ENCODE peak calls at places on chromosomes 3 and 15, in seven cellular contexts. N is left lung; J is thoracic aorta; B is naive thymus-derived CD4-positive, alpha-beta T cell; I is body of pancreas; R is GM23338; F is gastrocnemius medialis. W is an unnamed sample.

GRCh38 chr3:158801200-158801599 is 654 bp upstream of the MFSD1 start:
- ATAC-seq in N (peak), J (no peak), B (no peak), I (peak), R (peak), F (peak), W (no peak)

GRCh38 chr3:122886951-122887350 is 92.1 kb downstream of the SLC49A4 start:
- ATAC-seq in N (peak), J (no peak), B (no peak), I (no peak), R (no peak), F (no peak), W (no peak)

GRCh38 chr3:52789746-52790040 is 4.9 kb upstream of the ITIH3 start:
- ATAC-seq in N (no peak), J (no peak), B (no peak), I (no peak), R (no peak), F (no peak), W (no peak)

GRCh38 chr15:98881526-98882517 is 125.8 kb downstream of the PGPEP1L start:
- ATAC-seq in N (peak), J (no peak), B (peak), I (peak), R (peak), F (no peak), W (peak)

GRCh38 chr15:63398456-63398855 is 16.8 kb upstream of the CA12 start:
- ATAC-seq in N (no peak), J (no peak), B (no peak), I (no peak), R (no peak), F (no peak), W (no peak)

GRCh38 chr3:170999737-171000242 is 26.7 kb downstream of the SLC2A2 start:
- ATAC-seq in N (peak), J (no peak), B (no peak), I (peak), R (no peak), F (no peak), W (no peak)

GRCh38 chr3:111692593-111693552 is 97.7 kb upstream of the ZBED2 start:
- ATAC-seq in N (no peak), J (no peak), B (no peak), I (no peak), R (no peak), F (no peak), W (no peak)

GRCh38 chr15:82882250-82882928 is 70.1 kb downstream of the HOMER2 start:
- ATAC-seq in N (no peak), J (no peak), B (no peak), I (peak), R (no peak), F (peak), W (no peak)

GRCh38 chr3:8482960-8483665 is 18.5 kb upstream of the LMCD1 start:
- ATAC-seq in N (peak), J (peak), B (no peak), I (peak), R (no peak), F (peak), W (peak)

GRCh38 chr3:52317178-52317577 is 1.1 kb downstream of the DNAH1 start:
- ATAC-seq in N (peak), J (no peak), B (no peak), I (peak), R (peak), F (no peak), W (no peak)

GRCh38 chr15:89399070-89399389 is 64.4 kb upstream of the POLG start:
- ATAC-seq in N (no peak), J (no peak), B (no peak), I (no peak), R (no peak), F (no peak), W (no peak)
- H3K4me3 ChIP-seq in N (peak), J (peak), B (peak), I (no peak), R (peak), F (no peak), W (no peak)

GRCh38 chr15:57423599-57424140 is 47.4 kb downstream of the CGNL1 start:
- ATAC-seq in N (no peak), J (no peak), B (no peak), I (no peak), R (no peak), F (no peak), W (no peak)
- H3K4me3 ChIP-seq in N (no peak), J (no peak), B (no peak), I (no peak), R (no peak), F (no peak), W (no peak)

GRCh38 chr3:195914648-195915473 is 6.5 kb upstream of the TNK2 start:
- ATAC-seq in N (peak), J (peak), B (peak), I (peak), R (peak), F (peak), W (peak)
- H3K4me3 ChIP-seq in N (no peak), J (peak), B (no peak), I (no peak), R (peak), F (no peak), W (peak)

GRCh38 chr15:59997070-59997701 is 6.9 kb upstream of the FOXB1 start:
- ATAC-seq in N (peak), J (no peak), B (peak), I (no peak), R (peak), F (no peak), W (no peak)

GRCh38 chr15:59995568-59996349 is 8.4 kb upstream of the FOXB1 start:
- ATAC-seq in N (no peak), J (no peak), B (no peak), I (no peak), R (no peak), F (no peak), W (no peak)

GRCh38 chr15:59994855-59995557 is 9.1 kb upstream of the FOXB1 start:
- ATAC-seq in N (no peak), J (no peak), B (no peak), I (no peak), R (peak), F (no peak), W (no peak)

GRCh38 chr15:59998256-59999063 is 5.7 kb upstream of the FOXB1 start:
- ATAC-seq in N (no peak), J (no peak), B (no peak), I (no peak), R (no peak), F (no peak), W (no peak)

GRCh38 chr15:59996498-59997041 is 7.5 kb upstream of the FOXB1 start:
- ATAC-seq in N (no peak), J (no peak), B (no peak), I (no peak), R (peak), F (no peak), W (no peak)
- H3K4me3 ChIP-seq in N (no peak), J (peak), B (no peak), I (no peak), R (peak), F (no peak), W (peak)

GRCh38 chr15:74128785-74129350 is 1.5 kb upstream of the ISLR2 start:
- ATAC-seq in N (no peak), J (no peak), B (no peak), I (no peak), R (peak), F (no peak), W (no peak)
- H3K4me3 ChIP-seq in N (peak), J (peak), B (no peak), I (no peak), R (peak), F (peak), W (no peak)

DNA sequence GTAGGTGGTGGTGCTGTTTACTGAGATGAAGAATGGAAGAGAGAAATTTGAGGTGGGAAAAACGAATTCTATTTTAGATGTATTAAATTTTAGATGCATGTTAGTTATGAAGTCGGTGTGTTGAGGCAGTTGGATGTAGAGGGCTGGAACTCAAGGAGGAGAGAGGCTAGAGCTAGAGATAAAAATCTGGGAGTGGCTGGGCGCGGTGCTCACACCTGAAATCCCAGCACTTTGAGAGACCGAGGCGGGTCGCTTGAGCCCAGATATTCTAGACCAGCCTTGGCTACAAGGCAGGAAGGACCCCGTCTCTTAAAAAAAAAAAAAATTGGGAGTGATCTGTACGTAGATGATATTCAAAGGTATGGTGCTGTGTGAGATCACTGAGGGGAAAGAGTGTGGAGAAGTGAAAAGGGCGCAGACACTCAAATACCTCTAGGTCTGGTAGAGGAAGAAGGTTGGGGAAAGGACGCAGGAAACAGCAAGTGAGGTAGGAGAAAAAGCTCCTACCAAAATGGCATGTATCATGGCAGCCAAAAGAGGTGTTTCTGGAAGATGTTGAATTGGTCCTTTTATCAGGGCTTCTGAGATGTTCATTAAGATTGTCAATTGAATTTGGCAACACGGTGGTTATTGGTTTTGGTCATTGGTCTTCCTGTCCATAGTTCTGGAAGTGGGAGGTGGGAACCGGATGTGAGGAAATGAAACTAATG is 1.8 kb downstream of the YEATS2 start:
- ATAC-seq in N (peak), J (no peak), B (no peak), I (no peak), R (peak), F (no peak), W (no peak)
- H3K4me3 ChIP-seq in N (peak), J (peak), B (no peak), I (no peak), R (peak), F (peak), W (peak)

GRCh38 chr3:160446522-160447056 is 3.0 kb downstream of the TRIM59 start:
- ATAC-seq in N (no peak), J (no peak), B (no peak), I (no peak), R (no peak), F (no peak), W (no peak)
- H3K4me3 ChIP-seq in N (no peak), J (no peak), B (no peak), I (no peak), R (peak), F (no peak), W (no peak)

GRCh38 chr3:126213376-126214044 is 33.1 kb upstream of the ALDH1L1 start:
- ATAC-seq in N (peak), J (no peak), B (no peak), I (peak), R (peak), F (peak), W (peak)
- H3K4me3 ChIP-seq in N (peak), J (peak), B (no peak), I (peak), R (peak), F (peak), W (peak)

DNA sequence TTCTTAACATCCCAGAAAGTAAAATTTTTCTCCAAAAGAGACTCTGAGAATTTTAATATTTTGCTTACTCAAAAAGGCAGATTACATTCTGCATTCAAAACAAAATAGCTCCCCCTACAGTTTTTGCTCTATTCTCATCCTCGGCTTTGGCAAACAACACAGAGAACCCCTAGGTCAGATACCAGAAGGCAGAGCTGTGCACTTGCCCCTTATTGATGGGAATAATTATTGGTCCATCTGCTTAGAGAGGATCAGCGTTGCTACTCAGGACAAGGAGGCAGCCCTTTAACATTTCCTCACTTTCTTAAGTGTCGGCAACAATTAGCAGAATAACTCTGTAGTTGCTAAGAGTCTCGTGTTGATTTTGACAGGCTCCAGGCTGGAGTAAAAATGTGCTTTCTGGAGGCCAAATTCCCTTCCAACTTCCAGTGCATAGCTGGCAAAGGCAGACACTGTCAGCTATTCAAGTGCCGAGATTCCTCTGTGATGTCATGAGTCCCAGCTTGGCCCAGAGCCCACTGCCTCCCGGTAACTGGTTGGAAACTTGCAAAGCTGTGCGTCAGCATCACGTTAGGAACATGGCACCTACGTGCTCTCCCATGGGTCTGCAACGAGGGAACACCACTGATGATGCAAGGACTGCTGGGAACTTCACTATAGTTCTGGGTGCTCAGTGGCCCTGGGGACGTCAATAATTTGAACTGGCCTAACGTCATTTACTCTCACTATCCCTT is 482.7 kb upstream of the ADAMTS9 start:
- ATAC-seq in N (peak), J (peak), B (no peak), I (peak), R (peak), F (peak), W (peak)
- H3K4me3 ChIP-seq in N (no peak), J (peak), B (no peak), I (no peak), R (no peak), F (no peak), W (no peak)

GRCh38 chr3:19645093-19645492 is 288.9 kb downstream of the EFHB start:
- ATAC-seq in N (no peak), J (no peak), B (no peak), I (no peak), R (no peak), F (no peak), W (no peak)

GRCh38 chr3:19641408-19641807 is 292.6 kb downstream of the EFHB start:
- ATAC-seq in N (no peak), J (no peak), B (no peak), I (no peak), R (no peak), F (no peak), W (no peak)

DNA sequence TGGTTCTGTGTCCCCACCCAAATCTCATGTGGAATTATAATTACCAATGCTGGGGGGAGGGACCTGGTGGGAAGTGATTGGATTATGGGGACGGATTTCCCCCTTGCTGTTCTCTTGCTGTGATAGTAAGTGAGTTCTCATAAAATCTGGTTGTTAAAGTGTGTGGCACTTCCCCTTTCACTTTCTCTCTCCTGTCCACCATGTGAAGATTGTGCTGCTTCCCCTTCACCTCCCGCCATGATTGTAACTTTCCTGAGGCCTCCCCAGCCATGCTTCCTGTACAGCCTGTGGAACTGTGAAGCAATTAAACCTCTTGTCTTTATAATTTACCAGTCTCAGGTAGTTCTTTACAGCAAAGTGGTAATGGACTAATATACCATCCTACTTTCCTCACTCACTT is 289.6 kb downstream of the EFHB start:
- ATAC-seq in N (no peak), J (no peak), B (no peak), I (no peak), R (no peak), F (no peak), W (no peak)
- H3K4me3 ChIP-seq in N (no peak), J (no peak), B (no peak), I (no peak), R (no peak), F (no peak), W (no peak)